ENCODE peak calls at places on chromosome 2, in ten cellular contexts. V, E, T, S, C, K, N, L, B and X are unnamed samples.

GRCh38 chr2:219104107-219105050 is 43.7 kb upstream of the IHH start:
- DNase-seq in V (peak; percentile 56), E (peak; percentile 47), T (peak; percentile 39), S (peak; percentile 49), C (peak; percentile 32), K (no peak), N (no peak), L (peak; percentile 51), B (no peak), X (peak; percentile 48)

GRCh38 chr2:200609027-200609614 is 23.3 kb downstream of the AOX1 start:
- DNase-seq in V (peak; percentile 86), E (peak; percentile 46), T (no peak), S (no peak), C (no peak), K (no peak), N (no peak), L (no peak), B (no peak), X (no peak)

GRCh38 chr2:4903676-4904348 is 788.4 kb upstream of the SOX11 start:
- DNase-seq in V (no peak), E (no peak), T (no peak), S (no peak), C (no peak), K (no peak), N (no peak), L (no peak), B (no peak), X (no peak)

GRCh38 chr2:207561386-207562080 is 31.8 kb downstream of the CREB1 start:
- DNase-seq in V (no peak), E (no peak), T (no peak), S (peak; percentile 76), C (peak; percentile 86), K (no peak), N (no peak), L (no peak), B (no peak), X (no peak)

GRCh38 chr2:128949360-128949759 is 630.7 kb upstream of the HS6ST1 start:
- DNase-seq in V (no peak), E (no peak), T (no peak), S (no peak), C (no peak), K (no peak), N (no peak), L (no peak), B (no peak), X (no peak)

GRCh38 chr2:72718906-72719305 is 106.9 kb downstream of the EXOC6B start:
- DNase-seq in V (no peak), E (no peak), T (no peak), S (no peak), C (no peak), K (no peak), N (no peak), L (no peak), B (no peak), X (no peak)

GRCh38 chr2:159219394-159219998 is 67.0 kb downstream of the WDSUB1 start:
- DNase-seq in V (no peak), E (no peak), T (no peak), S (no peak), C (no peak), K (no peak), N (no peak), L (no peak), B (peak; percentile 32), X (no peak)

GRCh38 chr2:8382485-8382884 is 299.4 kb upstream of the ID2 start:
- DNase-seq in V (no peak), E (no peak), T (no peak), S (no peak), C (no peak), K (no peak), N (no peak), L (no peak), B (no peak), X (no peak)

GRCh38 chr2:191869781-191870180 is 22.9 kb upstream of the CAVIN2 start:
- DNase-seq in V (peak; percentile 44), E (no peak), T (no peak), S (peak; percentile 56), C (no peak), K (no peak), N (no peak), L (no peak), B (no peak), X (no peak)

GRCh38 chr2:55361465-55362189 is 58.0 kb downstream of the CCDC88A start:
- DNase-seq in V (no peak), E (no peak), T (no peak), S (no peak), C (no peak), K (no peak), N (no peak), L (no peak), B (no peak), X (no peak)

GRCh38 chr2:102138331-102138730 is 4.2 kb upstream of the IL1R1 start:
- DNase-seq in V (no peak), E (no peak), T (no peak), S (no peak), C (no peak), K (no peak), N (no peak), L (no peak), B (no peak), X (no peak)

GRCh38 chr2:95289251-95289650 is 7.9 kb upstream of the KCNIP3 start:
- DNase-seq in V (no peak), E (no peak), T (no peak), S (no peak), C (no peak), K (no peak), N (no peak), L (peak; percentile 27), B (no peak), X (no peak)

GRCh38 chr2:204363513-204363912 is 181.8 kb upstream of the PARD3B start:
- DNase-seq in V (no peak), E (no peak), T (no peak), S (no peak), C (no peak), K (no peak), N (no peak), L (no peak), B (no peak), X (no peak)

GRCh38 chr2:218301176-218301819 is 9.0 kb upstream of the TMBIM1 start:
- DNase-seq in V (peak; percentile 88), E (peak; percentile 75), T (no peak), S (peak; percentile 87), C (peak; percentile 85), K (peak; percentile 91), N (peak; percentile 76), L (peak; percentile 89), B (no peak), X (peak; percentile 64)

GRCh38 chr2:80548469-80548868 is 243.9 kb upstream of the LRRTM1 start:
- DNase-seq in V (no peak), E (no peak), T (no peak), S (no peak), C (no peak), K (no peak), N (no peak), L (no peak), B (no peak), X (no peak)

GRCh38 chr2:18605115-18605514 is 15.7 kb upstream of the NT5C1B start:
- DNase-seq in V (no peak), E (no peak), T (no peak), S (no peak), C (no peak), K (no peak), N (no peak), L (no peak), B (no peak), X (no peak)

GRCh38 chr2:64975232-64975791 is 13.9 kb upstream of the SLC1A4 start:
- DNase-seq in V (peak; percentile 92), E (peak; percentile 86), T (no peak), S (peak; percentile 47), C (peak; percentile 66), K (peak; percentile 45), N (no peak), L (peak; percentile 8), B (no peak), X (no peak)

GRCh38 chr2:160257015-160257741 is 57.1 kb upstream of the ITGB6 start:
- DNase-seq in V (peak; percentile 85), E (peak; percentile 41), T (no peak), S (no peak), C (no peak), K (no peak), N (no peak), L (no peak), B (no peak), X (no peak)

GRCh38 chr2:134549104-134549503 is 169.7 kb downstream of the TMEM163 start:
- DNase-seq in V (no peak), E (no peak), T (no peak), S (no peak), C (no peak), K (no peak), N (no peak), L (no peak), B (no peak), X (no peak)

GRCh38 chr2:36951574-36951973 is 14.8 kb downstream of the STRN start:
- DNase-seq in V (peak; percentile 9), E (no peak), T (no peak), S (peak; percentile 66), C (peak; percentile 60), K (no peak), N (no peak), L (no peak), B (no peak), X (no peak)